ENCODE peak calls at places on chromosomes 4 and X, in seven cellular contexts. G, P, B, I, V, T and J are unnamed samples.
A peak's percentile ranks its signal among the peaks of the same experiment; 100 is the strongest.

GRCh38 chrX:84737471-84737871 is 235.2 kb upstream of the HDX start:
- DNase-seq in G (no peak), P (peak; percentile 15), B (no peak), I (no peak), V (no peak), T (no peak), J (peak; percentile 55)

GRCh38 chrX:140933056-140933455 is 69.3 kb upstream of the SPANXB1 start:
- DNase-seq in G (no peak), P (no peak), B (peak; percentile 28), I (no peak), V (no peak), T (no peak), J (no peak)

GRCh38 chr4:68476191-68476590 is 28.9 kb downstream of the TMPRSS11E start:
- DNase-seq in G (no peak), P (no peak), B (no peak), I (no peak), V (no peak), T (no peak), J (no peak)

GRCh38 chr4:1508161-1509160 is 102.2 kb upstream of the NKX1-1 start:
- DNase-seq in G (no peak), P (no peak), B (no peak), I (no peak), V (no peak), T (peak; percentile 50), J (peak; percentile 9)

GRCh38 chr4:112284662-112285411 is 867 bp downstream of the TIFA start:
- DNase-seq in G (peak; percentile 84), P (peak; percentile 35), B (no peak), I (no peak), V (no peak), T (no peak), J (no peak)

GRCh38 chrX:78886550-78886949 is 58.6 kb upstream of the P2RY10 start:
- DNase-seq in G (no peak), P (no peak), B (peak; percentile 6), I (no peak), V (no peak), T (no peak), J (no peak)

GRCh38 chr4:126306152-126306869 is 991.6 kb downstream of the FAT4 start:
- DNase-seq in G (no peak), P (peak; percentile 20), B (no peak), I (no peak), V (no peak), T (no peak), J (no peak)

GRCh38 chrX:129655547-129656248 is 942 bp upstream of the APLN start:
- DNase-seq in G (no peak), P (no peak), B (peak; percentile 48), I (no peak), V (no peak), T (no peak), J (no peak)

GRCh38 chr4:163484906-163485305 is 9.6 kb upstream of the TMA16 start:
- DNase-seq in G (no peak), P (peak; percentile 30), B (peak; percentile 49), I (peak; percentile 41), V (no peak), T (no peak), J (no peak)

GRCh38 chr4:141458501-141458900 is 177.9 kb upstream of the IL15 start:
- DNase-seq in G (no peak), P (no peak), B (peak; percentile 48), I (no peak), V (no peak), T (no peak), J (no peak)

GRCh38 chrX:17922303-17922702 is 61.2 kb upstream of the RAI2 start:
- DNase-seq in G (no peak), P (no peak), B (no peak), I (no peak), V (no peak), T (no peak), J (no peak)

GRCh38 chr4:20323991-20324390 is 72.3 kb downstream of the SLIT2 start:
- DNase-seq in G (no peak), P (no peak), B (no peak), I (no peak), V (no peak), T (no peak), J (no peak)

GRCh38 chr4:32042486-32042885 is 1322.3 kb downstream of the PCDH7 start:
- DNase-seq in G (no peak), P (no peak), B (no peak), I (no peak), V (no peak), T (no peak), J (no peak)

GRCh38 chrX:139758250-139758649 is 50.3 kb upstream of the MCF2 start:
- DNase-seq in G (no peak), P (no peak), B (no peak), I (no peak), V (no peak), T (no peak), J (no peak)

GRCh38 chrX:130299279-130300009 is 30.7 kb upstream of the ZNF280C start:
- DNase-seq in G (no peak), P (no peak), B (no peak), I (no peak), V (no peak), T (no peak), J (no peak)

GRCh38 chrX:74467656-74468055 is 46.4 kb downstream of the SLC16A2 start:
- DNase-seq in G (no peak), P (no peak), B (no peak), I (no peak), V (no peak), T (no peak), J (no peak)

GRCh38 chrX:152817082-152817744 is 13.3 kb downstream of the CETN2 start:
- DNase-seq in G (no peak), P (no peak), B (peak; percentile 38), I (no peak), V (no peak), T (no peak), J (no peak)

GRCh38 chr4:82586055-82586454 is 24.3 kb upstream of the TMEM150C start:
- DNase-seq in G (no peak), P (no peak), B (no peak), I (no peak), V (no peak), T (no peak), J (no peak)

GRCh38 chr4:169941141-169941540 is 85.1 kb downstream of the MFAP3L start:
- DNase-seq in G (no peak), P (no peak), B (no peak), I (no peak), V (no peak), T (no peak), J (no peak)

GRCh38 chrX:97026406-97026805 is 142.7 kb downstream of the RPA4 start:
- DNase-seq in G (no peak), P (no peak), B (peak; percentile 19), I (no peak), V (no peak), T (no peak), J (no peak)

GRCh38 chrX:48498374-48498809 is 10.4 kb upstream of the PORCN start:
- DNase-seq in G (peak; percentile 13), P (no peak), B (no peak), I (no peak), V (no peak), T (no peak), J (no peak)

GRCh38 chrX:136768469-136769084 is 12.2 kb downstream of the ARHGEF6 start:
- DNase-seq in G (peak; percentile 77), P (peak; percentile 25), B (no peak), I (no peak), V (no peak), T (peak; percentile 92), J (peak; percentile 48)

GRCh38 chrX:102968216-102968615 is 31.1 kb downstream of the RAB40AL start:
- DNase-seq in G (no peak), P (no peak), B (no peak), I (no peak), V (no peak), T (no peak), J (no peak)

GRCh38 chr4:169315530-169316306 is 45.0 kb upstream of the SH3RF1 start:
- DNase-seq in G (no peak), P (no peak), B (peak; percentile 9), I (no peak), V (no peak), T (no peak), J (no peak)

GRCh38 chrX:65689377-65689776 is 21.9 kb downstream of the MSN start:
- DNase-seq in G (no peak), P (no peak), B (no peak), I (no peak), V (no peak), T (no peak), J (no peak)

GRCh38 chrX:105715746-105716145 is 106.6 kb upstream of the NRK start:
- DNase-seq in G (no peak), P (no peak), B (no peak), I (no peak), V (no peak), T (no peak), J (no peak)

GRCh38 chrX:118495958-118496762 is 545 bp downstream of the DOCK11 start:
- DNase-seq in G (peak; percentile 95), P (peak; percentile 33), B (peak; percentile 48), I (no peak), V (peak; percentile 32), T (peak; percentile 90), J (peak; percentile 29)

GRCh38 chr4:108219998-108220397 is 51.3 kb upstream of the LEF1 start:
- DNase-seq in G (no peak), P (no peak), B (no peak), I (no peak), V (no peak), T (no peak), J (no peak)

DNA sequence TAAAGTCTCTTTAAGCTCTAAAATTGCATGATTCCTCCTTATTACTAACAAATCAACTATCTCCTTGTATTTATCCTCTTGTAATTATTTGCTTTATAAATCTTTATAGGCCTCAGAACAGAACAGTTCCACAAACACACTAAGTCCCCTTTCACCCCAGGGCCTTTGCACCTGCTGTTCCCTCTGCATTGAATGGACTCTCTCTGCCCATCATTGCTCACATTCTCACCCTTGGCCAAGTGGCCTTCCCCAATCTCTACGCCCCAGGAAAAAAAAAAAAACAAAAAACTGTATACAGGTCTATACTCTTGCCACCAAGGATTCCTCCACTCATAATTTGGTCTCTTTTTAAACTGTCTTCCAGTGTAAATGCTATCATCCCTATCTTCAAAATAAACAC is 53.7 kb downstream of the TEC start:
- DNase-seq in G (no peak), P (no peak), B (no peak), I (no peak), V (no peak), T (no peak), J (no peak)
- TF ChIP-seq POLR2A in G (no peak), P (no peak), B (no peak), I (no peak), V (no peak), T (no peak), J (no peak)

GRCh38 chrX:3076416-3076991 is 35.2 kb downstream of the ARSF start:
- DNase-seq in G (no peak), P (no peak), B (no peak), I (no peak), V (no peak), T (no peak), J (no peak)

GRCh38 chrX:3075959-3076358 is 34.7 kb downstream of the ARSF start:
- DNase-seq in G (no peak), P (no peak), B (no peak), I (no peak), V (no peak), T (no peak), J (no peak)
- H3K4me3 ChIP-seq in G (no peak overlapping the region), P (no peak overlapping the region), B (no peak overlapping the region), I (no peak overlapping the region), V (no peak overlapping the region), T (no peak overlapping the region), J (no peak overlapping the region)

GRCh38 chr4:158671915-158672806 is at the start of gene ETFDH:
- DNase-seq in G (peak; percentile 100), P (peak; percentile 99), B (peak; percentile 99), I (peak; percentile 99), V (peak; percentile 98), T (peak; percentile 99), J (peak; percentile 99)
- TF ChIP-seq POLR2A in G (no peak), P (no peak), B (no peak), I (peak; percentile 52), V (peak; percentile 88), T (peak; percentile 19), J (peak; percentile 90)

GRCh38 chr4:77800483-77801259 is 18.5 kb downstream of the CNOT6L start:
- DNase-seq in G (no peak), P (no peak), B (no peak), I (no peak), V (no peak), T (no peak), J (no peak)
- H3K4me3 ChIP-seq in G (no peak overlapping the region), P (peak overlapping the region; percentile 12), B (no peak overlapping the region), I (no peak overlapping the region), V (no peak overlapping the region), T (no peak overlapping the region), J (no peak overlapping the region)